ENCODE peak calls at places on chromosome X, in four cellular contexts. U is breast epithelium, N is sigmoid colon, W is transverse colon. H is an unnamed sample. For H3K4me1, the result is how much of the 10 kb centered on the place peaks cover.

GRCh38 chrX:115687595-115687994 is 126.6 kb downstream of the PLS3 start:
- DNase-seq in U (no peak), W (no peak), N (no peak), H (no peak)

GRCh38 chrX:22060451-22060940 is 28.4 kb downstream of the PHEX start:
- DNase-seq in N (no peak), W (no peak), U (no peak), H (no peak)

GRCh38 chrX:133415276-133416105 is at the start of gene GPC4:
- DNase-seq in N (peak), U (no peak), W (peak), H (peak)

GRCh38 chrX:97367149-97367548 is 483.4 kb downstream of the RPA4 start:
- DNase-seq in U (no peak), W (no peak), N (no peak), H (no peak)

GRCh38 chrX:73851014-73852009 is 288.3 kb downstream of the CHIC1 start:
- DNase-seq in W (peak), N (peak), U (no peak), H (no peak)

GRCh38 chrX:46722742-46723568 is 36.0 kb downstream of the SLC9A7 start:
- DNase-seq in U (no peak), N (no peak), W (no peak), H (no peak)

GRCh38 chrX:96682516-96682915 is 2.1 kb upstream of the DIAPH2 start:
- DNase-seq in N (no peak), U (no peak), W (no peak), H (no peak)

GRCh38 chrX:10137516-10137915 is 19.3 kb upstream of the CLCN4 start:
- DNase-seq in U (no peak), W (no peak), N (peak), H (no peak)

GRCh38 chrX:109704563-109704962 is 28.5 kb downstream of the ACSL4 start:
- DNase-seq in N (no peak), U (no peak), W (no peak), H (no peak)

GRCh38 chrX:124028177-124028576 is 66.7 kb downstream of the STAG2 start:
- DNase-seq in W (no peak), N (no peak), U (no peak), H (no peak)

GRCh38 chrX:71618303-71618721 is at the start of gene CXCR3:
- DNase-seq in N (no peak), W (peak), U (no peak), H (no peak)

GRCh38 chrX:84501798-84502628 is at the start of gene HDX:
- DNase-seq in U (peak), N (peak), W (peak), H (peak)

GRCh38 chrX:76454456-76454927 is 27.0 kb downstream of the MAGEE1 start:
- DNase-seq in N (no peak), U (no peak), W (no peak), H (no peak)

GRCh38 chrX:70525733-70526132 is 81.1 kb downstream of the DLG3 start:
- DNase-seq in W (no peak), N (no peak), U (peak), H (peak)

GRCh38 chrX:136635235-136635634 is 12.7 kb upstream of the CD40LG start:
- DNase-seq in N (no peak), U (no peak), W (no peak), H (no peak)

GRCh38 chrX:12929701-12930100 is 23.3 kb downstream of the TLR8 start:
- DNase-seq in N (no peak), W (no peak), U (no peak), H (no peak)

GRCh38 chrX:13364230-13364629 is 44.4 kb upstream of the ATXN3L start:
- DNase-seq in N (no peak), W (no peak), U (no peak), H (no peak)

DNA sequence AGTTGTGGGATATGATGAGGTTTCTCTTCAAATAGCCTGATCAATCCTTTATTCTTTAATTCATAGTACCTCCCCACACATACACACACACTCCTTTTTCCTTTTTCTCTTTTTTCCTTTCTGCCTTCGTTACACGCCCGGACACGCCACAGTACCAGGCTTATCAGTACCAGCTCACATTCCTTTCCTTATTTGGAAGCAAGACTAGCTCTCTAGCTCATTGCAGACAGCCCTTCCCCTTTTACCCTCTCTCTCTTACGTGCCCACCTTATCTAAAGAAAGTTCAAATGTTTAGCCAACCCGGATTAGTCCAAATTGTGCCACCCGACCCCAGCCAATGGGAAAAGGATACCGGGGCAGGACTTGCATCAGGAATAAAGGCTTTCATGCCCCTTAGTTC is 194.7 kb upstream of the VCX3A start:
- DNase-seq in W (no peak), N (no peak), U (no peak), H (no peak)
- H3K4me1 ChIP-seq in W (under half), N (under half), U (under half), H (under half)

DNA sequence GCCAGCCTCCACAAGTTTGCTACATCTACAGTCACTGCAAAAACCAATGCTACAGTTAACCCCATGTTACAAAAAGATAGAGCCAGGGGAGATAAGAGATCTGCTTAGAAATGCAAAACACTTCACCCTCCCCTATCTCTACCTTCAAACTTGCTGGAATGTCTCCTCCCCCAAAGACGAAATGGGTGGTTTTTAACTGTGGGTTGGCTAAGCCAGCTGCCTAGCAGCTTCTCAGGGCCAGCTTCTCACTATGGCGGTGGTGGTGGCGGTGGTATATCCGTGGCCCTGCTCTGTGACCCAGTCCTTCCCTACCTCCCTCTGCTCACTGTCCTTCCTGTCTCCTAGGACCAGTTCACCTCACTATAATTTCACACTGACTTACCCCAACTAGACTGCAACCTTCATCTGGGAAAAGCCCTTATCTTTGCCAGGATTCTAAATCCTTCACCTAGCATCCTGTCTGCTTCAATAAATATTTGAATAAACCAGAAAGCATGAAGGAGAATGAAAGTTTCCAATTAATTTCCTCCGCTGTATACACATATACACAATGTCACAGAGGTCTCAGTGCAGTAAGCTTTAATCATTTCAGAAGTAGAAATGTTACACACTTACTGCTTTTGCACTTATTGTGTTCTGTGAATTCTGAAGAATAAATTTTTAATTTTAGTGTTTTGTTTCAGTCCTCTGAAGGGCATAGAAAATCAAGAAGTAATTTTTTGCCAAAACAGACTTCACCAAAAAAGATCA is 46.3 kb downstream of the SH3KBP1 start:
- DNase-seq in N (no peak), U (no peak), W (no peak), H (no peak)
- TF ChIP-seq POLR2AphosphoS5 in N (no peak), U (no peak), W (no peak), H (no peak)

GRCh38 chrX:65687367-65687766 is 19.9 kb downstream of the MSN start:
- DNase-seq in N (no peak), U (no peak), W (no peak), H (no peak)
- H3K4me1 ChIP-seq in N (under half), U (under half), W (under half), H (under half)

GRCh38 chrX:30577362-30577961 is at the start of gene TASL:
- DNase-seq in U (no peak), N (no peak), W (peak), H (no peak)
- TF ChIP-seq POLR2AphosphoS5 in U (no peak), N (no peak), W (no peak), H (no peak)

DNA sequence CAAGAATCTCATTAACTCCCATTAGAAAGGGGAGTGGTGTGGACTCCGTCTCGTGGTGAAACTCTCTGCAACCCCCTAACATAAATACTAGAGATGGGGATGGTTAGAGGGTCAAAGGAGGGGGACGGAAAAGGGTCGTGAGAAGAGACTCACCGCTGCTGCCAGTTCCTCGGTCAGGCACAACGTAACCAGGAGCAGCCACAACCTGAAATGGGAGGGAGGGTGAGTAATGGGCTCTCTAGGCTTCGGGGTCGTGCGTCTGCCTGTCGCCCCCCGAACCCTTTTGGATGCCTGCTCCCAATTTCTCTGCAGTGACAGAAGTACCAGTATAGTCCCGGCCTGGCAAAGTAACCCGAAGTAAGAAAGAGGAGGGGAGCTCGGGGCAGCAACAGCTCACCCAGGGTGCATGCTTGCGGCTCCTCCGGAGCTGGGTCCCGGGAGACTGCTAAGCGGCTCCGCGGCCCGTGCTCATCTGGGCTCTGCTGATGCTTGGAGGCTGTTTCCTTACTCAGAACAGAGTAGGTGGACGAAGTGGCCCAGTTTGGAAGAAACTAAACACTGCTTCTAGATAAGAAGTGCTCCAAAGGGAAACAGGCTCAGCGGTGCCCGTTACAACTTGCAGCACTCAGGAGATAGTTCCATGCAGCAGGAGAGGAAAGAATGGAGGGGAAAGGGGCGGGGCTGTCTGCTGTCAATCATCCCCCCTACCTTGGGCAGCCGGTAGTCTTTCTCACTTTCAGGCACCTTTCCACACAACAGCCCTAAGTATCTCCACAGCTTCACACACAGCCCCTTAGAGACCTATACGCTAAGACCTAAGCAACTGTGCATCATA is at the start of gene COL4A6:
- DNase-seq in N (no peak), W (no peak), U (no peak), H (peak)
- H3K4me1 ChIP-seq in N (under half), W (under half), U (under half), H (under half)